ENCODE peak calls at places on chromosomes 16 and 17, in six cellular contexts. H, C, X, F, B and K are unnamed samples.

GRCh38 chr16:81891734-81892364 is 112.8 kb downstream of the PLCG2 start:
- DNase-seq in B (no peak), F (no peak), H (no peak), X (no peak), C (no peak), K (no peak)

GRCh38 chr16:82880361-82880760 is 253.6 kb downstream of the CDH13 start:
- DNase-seq in H (no peak), B (no peak), F (no peak), C (no peak), X (no peak), K (no peak)

GRCh38 chr17:50682938-50683337 is 24.8 kb downstream of the ANKRD40 start:
- DNase-seq in H (no peak), F (no peak), C (no peak), X (no peak), B (no peak), K (no peak)

GRCh38 chr16:8623634-8624033 is 2.1 kb downstream of the METTL22 start:
- DNase-seq in C (no peak), H (no peak), F (no peak), B (no peak), X (no peak), K (no peak)

GRCh38 chr17:75152971-75153853 is 1.1 kb downstream of the JPT1 start:
- DNase-seq in F (no peak), X (peak), B (no peak), H (no peak), C (peak), K (no peak)

GRCh38 chr16:80599466-80599865 is 58.7 kb downstream of the DYNLRB2 start:
- DNase-seq in B (no peak), F (no peak), H (no peak), C (no peak), X (no peak), K (no peak)

GRCh38 chr17:69058165-69058564 is 2.6 kb downstream of the ABCA9 start:
- DNase-seq in X (peak), F (no peak), C (no peak), B (no peak), H (no peak), K (no peak)

GRCh38 chr17:41800601-41801373 is 11.0 kb downstream of the P3H4 start:
- DNase-seq in H (peak), B (peak), C (peak), F (no peak), X (peak), K (no peak)

GRCh38 chr16:57372372-57373116 is at the start of gene CX3CL1:
- DNase-seq in F (no peak), C (no peak), H (peak), X (peak), B (peak), K (peak)

GRCh38 chr17:77916771-77917481 is 41.6 kb upstream of the TNRC6C start:
- DNase-seq in B (no peak), C (peak), H (no peak), X (peak), F (peak), K (no peak)

GRCh38 chr16:89118361-89119061 is 24.9 kb downstream of the ACSF3 start:
- DNase-seq in B (peak), F (no peak), H (no peak), X (no peak), C (no peak), K (no peak)

GRCh38 chr17:35087731-35088646 is 24.5 kb upstream of the RFFL start:
- DNase-seq in F (peak), C (peak), B (no peak), X (no peak), H (no peak), K (peak)

GRCh38 chr16:55437627-55438026 is 41.4 kb upstream of the MMP2 start:
- DNase-seq in X (no peak), F (peak), B (no peak), H (no peak), C (no peak), K (no peak)

GRCh38 chr17:37124074-37124824 is 175.5 kb downstream of the AATF start:
- DNase-seq in F (peak), C (no peak), X (no peak), H (no peak), B (no peak), K (no peak)

GRCh38 chr17:65918450-65918849 is 273.5 kb downstream of the CEP112 start:
- DNase-seq in B (no peak), X (no peak), C (no peak), H (no peak), F (no peak), K (no peak)

GRCh38 chr16:53809088-53809951 is 105.4 kb downstream of the FTO start:
- DNase-seq in H (no peak), F (no peak), C (no peak), B (no peak), X (no peak), K (no peak)

GRCh38 chr17:5672815-5673430 is 88.6 kb upstream of the NLRP1 start:
- DNase-seq in B (no peak), F (no peak), H (no peak), X (no peak), C (peak), K (no peak)

GRCh38 chr17:31663576-31663975 is 195.5 kb downstream of the COPRS start:
- DNase-seq in F (no peak), B (no peak), C (no peak), X (no peak), H (no peak), K (no peak)

DNA sequence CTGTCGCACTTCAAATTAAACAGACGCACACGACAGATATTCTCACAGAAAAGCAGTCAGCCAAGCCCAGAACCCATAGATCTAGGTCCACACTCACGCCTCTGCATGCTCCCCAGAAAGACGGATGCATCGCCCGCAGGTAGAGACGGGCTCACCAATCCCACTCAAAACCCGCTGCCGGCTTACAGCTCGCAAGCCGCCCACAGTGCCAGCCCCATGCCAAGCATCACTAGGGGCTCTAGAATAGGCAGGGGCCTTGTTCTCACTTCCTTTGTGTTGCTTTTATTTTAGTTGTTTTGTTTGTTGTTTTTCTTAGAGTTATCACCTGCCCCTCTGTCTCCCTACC is 336 bp upstream of the BMERB1 start:
- DNase-seq in C (no peak), F (no peak), H (no peak), X (no peak), B (no peak), K (no peak)
- TF ChIP-seq CTCF in C (no peak), F (no peak), H (no peak), X (no peak), B (no peak), K (no peak)

DNA sequence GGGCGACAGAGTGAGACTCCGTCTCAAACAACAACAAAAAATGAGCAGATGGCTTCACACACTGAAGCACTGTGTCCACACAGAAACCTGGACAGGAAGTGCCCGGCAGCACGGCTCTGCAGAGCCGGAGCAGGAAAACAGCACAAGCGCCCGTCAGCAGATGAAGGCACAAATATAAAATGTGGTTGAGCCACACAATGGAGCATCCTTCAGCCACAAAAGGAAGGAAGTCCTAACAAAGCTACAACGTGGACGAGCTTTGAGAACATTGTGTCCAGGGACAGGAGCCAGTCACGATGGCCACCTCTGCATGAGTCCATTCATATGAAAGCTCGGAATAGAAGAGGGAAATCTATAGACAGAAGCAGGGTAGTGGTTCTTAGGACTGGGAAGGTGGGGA is 15.7 kb downstream of the RHBDF2 start:
- DNase-seq in F (no peak), C (no peak), H (no peak), X (no peak), B (no peak), K (no peak)
- H3K4me3 ChIP-seq in F (no peak), C (no peak), H (no peak), X (no peak), B (no peak), K (no peak)

GRCh38 chr16:85348065-85348840 is 236.0 kb upstream of the CIBAR2 start:
- DNase-seq in H (no peak), C (no peak), F (no peak), B (no peak), X (no peak), K (no peak)

GRCh38 chr16:85349413-85350145 is 237.3 kb upstream of the CIBAR2 start:
- DNase-seq in C (no peak), B (no peak), H (no peak), X (no peak), F (no peak), K (no peak)

GRCh38 chr16:85348921-85349334 is 236.7 kb upstream of the CIBAR2 start:
- DNase-seq in H (no peak), B (no peak), C (no peak), F (no peak), X (no peak), K (no peak)

GRCh38 chr16:85350973-85351372 is 238.7 kb upstream of the CIBAR2 start:
- DNase-seq in X (no peak), H (peak), C (no peak), F (no peak), B (peak), K (peak)

GRCh38 chr16:85350146-85350728 is 238.0 kb upstream of the CIBAR2 start:
- DNase-seq in H (no peak), F (no peak), B (no peak), C (no peak), X (no peak), K (no peak)
- TF ChIP-seq CTCF in H (no peak), F (no peak), B (no peak), C (no peak), X (no peak), K (no peak)

GRCh38 chr17:57834146-57834741 is 15.6 kb downstream of the MRPS23 start:
- DNase-seq in H (no peak), C (no peak), B (no peak), F (no peak), X (peak), K (peak)
- H3K4me3 ChIP-seq in H (no peak), C (no peak), B (no peak), F (no peak), X (no peak), K (no peak)

DNA sequence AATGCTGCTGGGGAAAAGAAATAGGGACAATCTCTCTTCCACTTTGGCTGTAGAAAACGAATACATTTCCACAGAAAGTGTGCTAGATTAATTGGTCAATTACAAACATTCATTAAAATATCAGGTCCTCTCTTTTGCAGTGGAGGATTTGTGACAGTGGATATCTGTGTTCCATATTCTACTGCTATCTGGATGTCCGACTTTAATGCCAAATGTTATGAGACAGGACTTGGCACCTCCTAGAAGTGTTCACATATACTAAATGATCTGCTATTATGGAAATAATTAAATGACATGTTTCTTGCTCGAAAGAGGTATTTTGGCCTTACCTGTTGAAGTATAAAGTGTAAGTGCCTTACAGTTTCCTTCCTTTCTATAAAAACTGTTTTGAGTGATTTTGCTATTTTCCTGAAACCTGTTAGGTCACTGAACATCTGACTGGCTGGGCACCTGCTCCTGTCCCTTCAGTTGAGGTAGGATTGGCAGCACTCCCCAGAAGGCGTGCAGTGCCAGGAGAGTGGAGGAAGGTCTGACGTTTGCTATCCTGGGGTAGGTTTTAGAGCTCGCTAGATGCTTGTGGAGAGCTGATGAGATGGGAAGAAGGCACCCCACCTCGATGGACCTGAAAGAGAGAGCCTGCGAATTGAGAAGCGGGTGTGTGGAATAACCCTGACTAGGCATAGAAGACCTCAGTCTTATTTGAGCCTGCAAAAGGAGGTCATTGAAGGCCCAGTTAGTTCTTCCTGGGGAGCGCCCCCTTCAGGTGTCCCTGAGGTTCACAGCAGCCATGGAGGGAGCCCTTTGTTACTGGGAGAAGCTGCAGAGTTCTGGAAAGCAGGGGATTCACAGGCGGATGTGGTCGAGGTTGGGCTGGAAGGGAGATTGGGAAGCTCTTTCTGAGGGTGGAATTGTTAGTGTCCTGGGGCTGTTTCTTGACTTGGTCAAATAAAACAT is 159.4 kb upstream of the ZNF267 start:
- DNase-seq in H (no peak), F (no peak), X (peak), C (no peak), B (no peak), K (no peak)
- TF ChIP-seq CTCF in H (no peak), F (no peak), X (peak), C (peak), B (no peak), K (no peak)

GRCh38 chr16:50238314-50238713 is 28.0 kb upstream of the ADCY7 start:
- DNase-seq in C (no peak), B (no peak), F (no peak), X (no peak), H (no peak), K (no peak)

GRCh38 chr16:50229149-50229726 is 37.1 kb upstream of the ADCY7 start:
- DNase-seq in C (no peak), H (no peak), B (no peak), X (no peak), F (no peak), K (no peak)

GRCh38 chr16:50238868-50239301 is 27.5 kb upstream of the ADCY7 start:
- DNase-seq in C (no peak), B (no peak), F (no peak), H (no peak), X (no peak), K (no peak)

GRCh38 chr16:50235581-50235980 is 30.8 kb upstream of the ADCY7 start:
- DNase-seq in F (no peak), B (no peak), X (peak), C (no peak), H (no peak), K (no peak)

GRCh38 chr16:50234771-50235556 is 31.4 kb upstream of the ADCY7 start:
- DNase-seq in X (no peak), C (no peak), B (no peak), H (no peak), F (no peak), K (no peak)
- H3K4me3 ChIP-seq in X (no peak), C (no peak), B (no peak), H (no peak), F (no peak), K (no peak)

GRCh38 chr16:1812732-1813163 is 13.9 kb downstream of the HAGH start:
- DNase-seq in H (no peak), X (peak), F (peak), C (peak), B (peak), K (peak)
- TF ChIP-seq CTCF in H (peak), X (peak), F (peak), C (peak), B (peak), K (peak)